ENCODE peak calls at places on chromosomes 6 and 20, in eight cellular contexts. E, T, G, H, P, U, A and N are unnamed samples.

GRCh38 chr6:21396313-21396712 is 197.2 kb upstream of the SOX4 start:
- DNase-seq in A (no peak), G (no peak), U (no peak), E (no peak), H (no peak), P (no peak), T (peak), N (no peak)

GRCh38 chr6:87289571-87289970 is 32.8 kb upstream of the SMIM8 start:
- DNase-seq in U (no peak), A (no peak), T (no peak), E (no peak), G (no peak), P (no peak), H (no peak), N (no peak)

GRCh38 chr6:48826884-48827701 is 636.0 kb downstream of the MMUT start:
- DNase-seq in T (peak), A (no peak), U (no peak), E (no peak), H (no peak), P (no peak), G (no peak), N (no peak)

GRCh38 chr20:5608448-5609161 is 141.6 kb upstream of the SHLD1 start:
- DNase-seq in P (no peak), A (no peak), U (no peak), T (no peak), H (no peak), E (no peak), G (no peak), N (no peak)

GRCh38 chr6:83270971-83271714 is 78.0 kb downstream of the RWDD2A start:
- DNase-seq in E (no peak), G (no peak), U (no peak), H (no peak), T (peak), P (no peak), A (no peak), N (no peak)

GRCh38 chr6:5950448-5950847 is 56.3 kb downstream of the NRN1 start:
- DNase-seq in T (peak), G (no peak), E (no peak), H (no peak), A (peak), U (peak), P (no peak), N (no peak)

GRCh38 chr6:31701666-31702420 is 1.3 kb downstream of the ABHD16A start:
- DNase-seq in A (no peak), G (no peak), H (peak), U (no peak), P (no peak), T (peak), E (no peak), N (no peak)

GRCh38 chr20:57928181-57928967 is 218.6 kb upstream of the PMEPA1 start:
- DNase-seq in H (no peak), U (no peak), G (no peak), P (no peak), T (peak), A (no peak), E (no peak), N (no peak)

GRCh38 chr6:68976260-68976659 is 341.2 kb downstream of the ADGRB3 start:
- DNase-seq in H (no peak), T (no peak), U (no peak), G (no peak), A (no peak), E (no peak), P (no peak), N (no peak)

GRCh38 chr6:160028487-160029275 is 59.8 kb downstream of the IGF2R start:
- DNase-seq in A (no peak), H (no peak), E (no peak), P (no peak), T (no peak), U (no peak), G (no peak), N (no peak)

GRCh38 chr6:154261688-154262397 is 94.8 kb downstream of the IPCEF1 start:
- DNase-seq in H (no peak), T (no peak), U (no peak), P (no peak), E (no peak), A (no peak), G (no peak), N (no peak)

GRCh38 chr20:2747676-2748235 is 52.7 kb downstream of the CPXM1 start:
- DNase-seq in T (no peak), H (no peak), P (no peak), A (no peak), G (no peak), E (no peak), U (no peak), N (no peak)